ENCODE peak calls at places on chromosomes 13 and 19, in ten cellular contexts. I is right atrium auricular region, R is heart right ventricle, F is left lung, Q is HCT116, S is stomach, E is transverse colon, W is cardiac muscle cell, P is fibroblast of the aortic adventitia, M is Calu3. J is an unnamed sample.

GRCh38 chr13:30401347-30401746 is 20.9 kb upstream of the UBE2L5 start:
- DNase-seq in I (no peak), R (no peak), F (no peak), Q (no peak), S (no peak), E (no peak), W (no peak), P (no peak), M (no peak), J (no peak)

GRCh38 chr13:23506821-23507210 is 63.4 kb upstream of the TNFRSF19 start:
- DNase-seq in I (no peak), R (no peak), F (no peak), Q (no peak), S (no peak), E (no peak), W (peak), P (peak), M (no peak), J (no peak)

GRCh38 chr19:45782162-45782623 is at the start of gene DMPK:
- DNase-seq in I (no peak), R (peak), F (peak), Q (no peak), S (no peak), E (no peak), W (peak), P (peak), M (no peak), J (no peak)

GRCh38 chr13:20446405-20446804 is 79.3 kb downstream of the CRYL1 start:
- DNase-seq in I (no peak), R (no peak), F (no peak), Q (no peak), S (no peak), E (no peak), W (no peak), P (no peak), M (no peak), J (no peak)

GRCh38 chr19:44050740-44051653 is 839 bp upstream of the ZNF223 start:
- DNase-seq in I (no peak), R (no peak), F (no peak), Q (no peak), S (peak), E (peak), W (no peak), P (no peak), M (peak), J (no peak)

GRCh38 chr13:65889368-65889767 is 1340.8 kb downstream of the PCDH9 start:
- DNase-seq in I (no peak), R (no peak), F (no peak), Q (no peak), S (no peak), E (no peak), W (no peak), P (no peak), M (no peak), J (no peak)

GRCh38 chr19:42140125-42140754 is 8.0 kb upstream of the POU2F2 start:
- DNase-seq in I (no peak), R (peak), F (no peak), Q (no peak), S (peak), E (peak), W (peak), P (peak), M (no peak), J (no peak)

GRCh38 chr13:51636349-51636890 is 52.2 kb downstream of the WDFY2 start:
- DNase-seq in I (no peak), R (no peak), F (no peak), Q (no peak), S (peak), E (no peak), W (no peak), P (no peak), M (no peak), J (no peak)

GRCh38 chr19:48491793-48492123 is 19.9 kb downstream of the LMTK3 start:
- DNase-seq in I (no peak), R (no peak), F (no peak), Q (no peak), S (no peak), E (no peak), W (peak), P (no peak), M (no peak), J (no peak)

GRCh38 chr19:33194884-33195710 is 967 bp downstream of the LRP3 start:
- DNase-seq in I (no peak), R (no peak), F (peak), Q (no peak), S (peak), E (peak), W (peak), P (peak), M (no peak), J (no peak)

GRCh38 chr13:106433066-106433465 is 102.4 kb downstream of the EFNB2 start:
- DNase-seq in I (no peak), R (no peak), F (no peak), Q (no peak), S (no peak), E (no peak), W (no peak), P (no peak), M (no peak), J (no peak)

GRCh38 chr13:30019648-30020626 is 169.5 kb upstream of the UBL3 start:
- DNase-seq in I (no peak), R (no peak), F (no peak), Q (no peak), S (no peak), E (no peak), W (no peak), P (no peak), M (no peak), J (no peak)

GRCh38 chr13:101487046-101487830 is 34.8 kb downstream of the ITGBL1 start:
- DNase-seq in I (no peak), R (no peak), F (no peak), Q (no peak), S (no peak), E (no peak), W (no peak), P (no peak), M (no peak), J (no peak)

GRCh38 chr13:51999525-51999924 is 11.7 kb downstream of the ATP7B start:
- DNase-seq in I (peak), R (peak), F (no peak), Q (no peak), S (peak), E (no peak), W (no peak), P (peak), M (no peak), J (no peak)

GRCh38 chr13:36992362-36992761 is 6.8 kb downstream of the ALG5 start:
- DNase-seq in I (no peak), R (no peak), F (no peak), Q (no peak), S (no peak), E (no peak), W (no peak), P (no peak), M (no peak), J (no peak)
- TF ChIP-seq CTCF in I (no peak), R (no peak), F (no peak), Q (no peak), S (no peak), E (no peak), W (no peak), P (no peak), M (no peak), J (no peak)

GRCh38 chr13:22489771-22490170 is 691.0 kb upstream of the SGCG start:
- DNase-seq in I (no peak), R (no peak), F (no peak), Q (no peak), S (no peak), E (no peak), W (no peak), P (no peak), M (no peak), J (no peak)
- TF ChIP-seq CTCF in I (no peak), R (no peak), F (no peak), Q (no peak), S (no peak), E (no peak), W (no peak), P (no peak), M (no peak), J (no peak)

DNA sequence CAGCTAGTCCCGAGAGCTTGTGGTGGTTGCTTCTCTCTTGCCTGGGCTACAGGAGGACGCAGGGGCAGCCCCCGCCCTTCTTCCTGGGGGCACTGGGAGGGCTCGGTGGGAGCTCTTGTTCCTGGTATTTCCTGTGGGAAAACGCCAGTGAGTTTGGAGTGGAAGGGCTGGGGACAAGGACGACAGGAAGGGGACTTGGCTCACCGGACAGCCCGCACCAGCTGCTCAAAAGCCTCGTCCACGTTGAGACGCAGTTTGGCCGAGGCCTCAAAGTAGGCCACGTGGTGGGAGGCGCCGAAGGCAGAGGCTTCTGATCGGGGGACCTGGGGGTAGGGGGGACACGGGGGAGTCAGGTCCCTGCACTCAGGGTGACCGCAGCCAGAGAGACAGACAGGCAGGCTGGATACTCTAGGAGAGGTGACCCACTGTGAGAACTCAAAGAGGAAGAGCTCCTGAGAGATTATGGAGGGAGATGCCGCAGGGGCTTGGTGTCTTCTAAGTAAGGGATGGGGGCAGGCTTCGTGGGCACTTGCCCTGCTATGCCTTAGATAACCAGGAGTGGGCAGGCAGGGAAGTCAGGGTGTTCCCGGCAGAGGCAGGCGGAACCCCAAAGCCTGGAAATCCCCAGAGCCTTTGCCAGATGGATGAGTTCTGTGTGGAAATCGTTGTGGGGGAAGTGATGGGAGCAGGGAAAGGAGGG is 4.3 kb downstream of the RRAS start:
- DNase-seq in I (no peak), R (no peak), F (no peak), Q (no peak), S (no peak), E (no peak), W (no peak), P (no peak), M (no peak), J (no peak)
- TF ChIP-seq CTCF in I (no peak), R (no peak), F (no peak), Q (no peak), S (no peak), E (no peak), W (peak), P (peak), M (no peak), J (peak)

GRCh38 chr19:31314849-31315620 is 34.2 kb downstream of the TSHZ3 start:
- DNase-seq in I (no peak), R (no peak), F (peak), Q (no peak), S (no peak), E (no peak), W (no peak), P (peak), M (no peak), J (no peak)
- TF ChIP-seq CTCF in I (peak), R (peak), F (no peak), Q (no peak), S (no peak), E (no peak), W (peak), P (peak), M (no peak), J (peak)

GRCh38 chr19:57276430-57276829 is 3.9 kb upstream of the ZNF460 start:
- DNase-seq in I (no peak), R (no peak), F (no peak), Q (no peak), S (no peak), E (no peak), W (no peak), P (no peak), M (no peak), J (no peak)

GRCh38 chr19:57279418-57280164 is 694 bp upstream of the ZNF460 start:
- DNase-seq in I (peak), R (peak), F (peak), Q (peak), S (peak), E (peak), W (peak), P (peak), M (peak), J (peak)

GRCh38 chr19:57282011-57282636 is 1.8 kb downstream of the ZNF460 start:
- DNase-seq in I (no peak), R (no peak), F (no peak), Q (no peak), S (no peak), E (no peak), W (no peak), P (no peak), M (no peak), J (no peak)

GRCh38 chr19:57280913-57281425 is 684 bp downstream of the ZNF460 start:
- DNase-seq in I (no peak), R (no peak), F (no peak), Q (no peak), S (no peak), E (no peak), W (peak), P (peak), M (peak), J (no peak)

DNA sequence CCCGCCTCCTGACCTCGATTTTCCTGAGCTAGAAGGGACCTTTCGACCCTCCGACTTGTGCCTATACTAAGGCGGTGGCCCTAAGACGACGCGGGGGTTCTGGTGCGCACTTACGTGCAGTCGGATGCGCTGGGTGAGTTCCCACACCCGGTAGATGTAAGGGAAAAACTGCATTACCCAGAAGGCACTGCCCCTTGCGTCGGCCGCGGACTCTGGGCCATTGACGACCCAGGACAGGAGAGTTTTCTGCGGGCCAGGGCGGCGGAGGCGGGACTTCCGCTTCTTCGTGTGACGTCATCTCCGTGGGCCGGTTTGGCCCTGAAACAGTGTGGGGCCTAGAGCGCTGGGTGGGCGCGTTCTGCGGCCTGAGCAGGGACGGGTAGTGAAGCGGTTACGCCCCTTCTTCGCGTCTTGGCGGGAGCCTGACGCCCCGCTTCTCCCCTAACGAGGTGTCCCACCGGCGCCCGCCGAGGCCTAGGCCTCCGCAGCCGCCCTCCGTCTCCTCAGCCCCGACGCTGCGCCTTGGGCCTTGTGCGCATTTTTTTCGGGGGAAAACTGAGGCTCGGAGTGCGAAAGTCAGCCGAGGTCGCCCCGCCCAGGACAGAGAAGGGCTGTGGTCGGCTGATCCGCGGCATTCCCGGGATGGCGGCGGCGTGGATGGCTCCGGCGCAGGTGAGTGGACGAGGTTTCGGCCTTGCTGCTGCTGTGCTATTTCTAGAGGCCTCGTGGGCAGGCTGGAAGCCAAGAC is at the start of gene ZNF460:
- DNase-seq in I (peak), R (peak), F (peak), Q (peak), S (peak), E (peak), W (peak), P (peak), M (peak), J (peak)
- TF ChIP-seq CTCF in I (no peak), R (peak), F (no peak), Q (no peak), S (peak), E (no peak), W (no peak), P (no peak), M (no peak), J (no peak)

GRCh38 chr13:60260440-60260839 is 96.7 kb upstream of the DIAPH3 start:
- DNase-seq in I (no peak), R (no peak), F (no peak), Q (no peak), S (no peak), E (no peak), W (no peak), P (no peak), M (no peak), J (no peak)
- TF ChIP-seq CTCF in I (no peak), R (no peak), F (no peak), Q (peak), S (no peak), E (no peak), W (peak), P (peak), M (no peak), J (no peak)

DNA sequence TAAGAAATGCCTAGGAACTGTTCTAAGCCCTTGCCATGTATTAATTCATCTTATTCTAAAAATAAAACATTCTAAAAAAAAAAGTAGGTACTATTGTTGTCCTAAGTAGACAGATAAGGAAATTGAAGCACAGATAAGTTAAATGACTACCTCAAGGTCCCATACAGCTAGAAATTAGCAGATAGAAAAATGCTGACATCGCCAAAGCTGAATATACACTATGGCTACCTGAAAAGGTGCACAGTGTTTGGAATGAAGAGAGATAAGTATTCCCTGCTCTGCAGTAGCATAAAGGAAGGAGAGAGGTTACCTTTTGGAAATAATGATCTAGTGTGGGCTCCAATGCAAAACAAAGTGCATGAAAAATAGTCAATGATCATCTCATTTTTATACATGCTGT is 65.3 kb downstream of the DCT start:
- DNase-seq in I (no peak), R (no peak), F (no peak), Q (no peak), S (no peak), E (no peak), W (no peak), P (no peak), M (no peak), J (no peak)
- TF ChIP-seq CTCF in I (no peak), R (no peak), F (no peak), Q (no peak), S (no peak), E (no peak), W (no peak), P (no peak), M (no peak), J (no peak)

GRCh38 chr13:40152904-40153303 is 497.4 kb downstream of the COG6 start:
- DNase-seq in I (no peak), R (no peak), F (no peak), Q (no peak), S (no peak), E (no peak), W (no peak), P (no peak), M (no peak), J (no peak)

GRCh38 chr13:40153516-40153915 is 498.1 kb downstream of the COG6 start:
- DNase-seq in I (no peak), R (peak), F (no peak), Q (no peak), S (peak), E (no peak), W (no peak), P (no peak), M (no peak), J (no peak)

GRCh38 chr13:40155176-40155575 is 499.7 kb downstream of the COG6 start:
- DNase-seq in I (no peak), R (no peak), F (no peak), Q (no peak), S (no peak), E (no peak), W (no peak), P (no peak), M (no peak), J (no peak)

GRCh38 chr13:40149611-40150283 is 494.3 kb downstream of the COG6 start:
- DNase-seq in I (peak), R (no peak), F (no peak), Q (no peak), S (no peak), E (no peak), W (no peak), P (peak), M (no peak), J (peak)

DNA sequence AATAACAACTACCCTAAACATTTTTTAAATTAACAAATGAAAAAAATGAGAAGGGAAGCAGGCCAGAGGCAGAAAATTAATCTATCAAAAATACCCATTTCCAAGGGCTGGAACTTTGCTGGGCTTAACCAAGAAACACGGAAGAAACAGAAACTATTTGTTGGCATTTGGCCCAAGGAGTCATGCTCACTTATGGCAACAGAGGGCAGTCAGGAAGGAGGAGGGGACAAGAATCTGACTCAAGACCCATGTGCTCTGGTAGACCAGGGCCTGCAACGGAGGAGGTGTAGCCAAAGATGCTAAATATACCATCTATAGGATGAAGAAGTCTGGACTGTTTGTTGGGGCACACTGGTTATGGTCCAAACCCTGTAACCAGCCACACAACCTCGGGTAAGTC is 496.7 kb downstream of the COG6 start:
- DNase-seq in I (no peak), R (no peak), F (no peak), Q (peak), S (no peak), E (no peak), W (no peak), P (peak), M (peak), J (peak)
- TF ChIP-seq CTCF in I (no peak), R (peak), F (no peak), Q (peak), S (no peak), E (no peak), W (peak), P (no peak), M (no peak), J (no peak)

GRCh38 chr13:38685974-38686571 is 804 bp upstream of the FREM2 start:
- DNase-seq in I (no peak), R (no peak), F (peak), Q (no peak), S (no peak), E (no peak), W (peak), P (no peak), M (peak), J (no peak)
- TF ChIP-seq CTCF in I (no peak), R (peak), F (no peak), Q (no peak), S (peak), E (peak), W (peak), P (no peak), M (no peak), J (peak)

J was measured in AG09319.